ENCODE peak calls at places on chromosomes 13 and 19, in nine cellular contexts. J is heart left ventricle, T is stomach, U is K562, X is body of pancreas, W is tibial nerve, C is Peyer's patch, Q is IMR-90, K is prostate gland. Z is an unnamed sample.

GRCh38 chr13:91304740-91305139 is 42.7 kb upstream of the MIR17HG start:
- DNase-seq in J (no peak), T (no peak), U (no peak), X (no peak), W (no peak), C (no peak), Q (no peak), K (no peak), Z (no peak)

GRCh38 chr13:87234981-87235380 is 436.2 kb upstream of the SLITRK5 start:
- DNase-seq in J (no peak), T (no peak), U (no peak), X (no peak), W (no peak), C (no peak), Q (peak; percentile 64), K (no peak), Z (no peak)

GRCh38 chr19:4987286-4987685 is 18.4 kb downstream of the KDM4B start:
- DNase-seq in J (no peak), T (no peak), U (no peak), X (no peak), W (no peak), C (no peak), Q (no peak), K (no peak), Z (no peak)

GRCh38 chr13:34430294-34430693 is 511.8 kb upstream of the NBEA start:
- DNase-seq in J (no peak), T (no peak), U (no peak), X (no peak), W (no peak), C (no peak), Q (peak; percentile 3), K (no peak), Z (no peak)

GRCh38 chr19:41166888-41167804 is 25.9 kb upstream of the CYP2S1 start:
- DNase-seq in J (no peak), T (peak; percentile 79), U (no peak), X (peak; percentile 52), W (no peak), C (peak; percentile 88), Q (no peak), K (no peak), Z (no peak)

GRCh38 chr13:95834134-95834765 is 157.3 kb downstream of the DNAJC3 start:
- DNase-seq in J (peak; percentile 40), T (peak; percentile 65), U (peak; percentile 63), X (peak; percentile 69), W (peak; percentile 28), C (peak; percentile 70), Q (peak; percentile 57), K (peak; percentile 29), Z (peak; percentile 84)

GRCh38 chr13:25990801-25991200 is 61.0 kb downstream of the SHISA2 start:
- DNase-seq in J (no peak), T (no peak), U (no peak), X (no peak), W (no peak), C (no peak), Q (no peak), K (no peak), Z (no peak)

GRCh38 chr19:13022859-13023636 is 27.8 kb downstream of the NFIX start:
- DNase-seq in J (peak; percentile 93), T (peak; percentile 68), U (peak; percentile 76), X (peak; percentile 73), W (peak; percentile 73), C (peak; percentile 79), Q (peak; percentile 95), K (peak; percentile 93), Z (no peak)

GRCh38 chr13:50365300-50365682 is 350.0 kb downstream of the KCNRG start:
- DNase-seq in J (no peak), T (no peak), U (no peak), X (no peak), W (no peak), C (no peak), Q (no peak), K (no peak), Z (no peak)

GRCh38 chr19:15177269-15178116 is 23.3 kb downstream of the NOTCH3 start:
- DNase-seq in J (peak; percentile 83), T (peak; percentile 88), U (peak; percentile 76), X (peak; percentile 87), W (peak; percentile 64), C (peak; percentile 92), Q (peak; percentile 64), K (peak; percentile 65), Z (peak; percentile 83)

GRCh38 chr19:19059018-19059836 is 4.6 kb upstream of the SLC25A42 start:
- DNase-seq in J (no peak), T (no peak), U (peak; percentile 70), X (no peak), W (no peak), C (no peak), Q (no peak), K (no peak), Z (no peak)
- TF ChIP-seq POLR2A in J (no peak), T (no peak), U (no peak), X (no peak), W (no peak), C (no peak), Q (no peak), K (no peak), Z (no peak)

DNA sequence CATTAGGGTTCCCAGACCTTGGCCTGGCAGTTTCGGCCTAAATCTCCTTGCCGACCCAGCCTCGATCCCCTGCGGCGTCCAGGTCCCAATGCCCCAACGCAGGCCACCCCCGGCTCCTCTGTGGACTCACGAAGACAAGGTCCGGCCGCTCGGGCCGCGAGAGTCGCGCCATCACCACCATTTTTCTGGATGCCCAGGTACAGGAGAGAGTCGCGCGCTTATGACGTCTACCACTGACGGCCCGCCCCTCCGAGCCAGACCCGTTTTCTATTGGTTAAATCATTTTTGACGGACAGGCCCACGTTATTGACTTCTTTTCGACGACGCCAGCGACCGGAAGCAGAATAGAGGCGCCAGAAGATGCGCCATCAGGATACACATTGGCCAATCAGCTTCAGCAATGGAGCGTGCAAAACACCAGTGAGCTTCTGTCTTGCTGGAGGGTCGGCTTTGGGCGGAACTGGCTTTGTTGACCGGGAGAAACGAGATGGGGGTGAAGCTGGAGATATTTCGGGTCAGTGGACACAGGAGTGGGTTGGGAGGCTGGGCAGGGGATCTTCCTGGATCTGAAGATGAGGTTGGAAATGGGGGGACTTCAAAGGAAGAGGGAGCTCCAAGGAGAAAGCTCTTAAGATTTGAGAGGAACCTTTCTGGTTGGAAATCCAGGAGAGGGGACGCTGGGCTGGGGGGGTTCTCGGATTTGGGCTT is at the start of the genes PET100 and XAB2:
- DNase-seq in J (peak; percentile 98), T (peak; percentile 97), U (peak; percentile 100), X (peak; percentile 98), W (peak; percentile 94), C (peak; percentile 99), Q (peak; percentile 99), K (peak; percentile 99), Z (peak; percentile 99)
- TF ChIP-seq POLR2A in J (no peak), T (peak; percentile 8), U (peak; percentile 84), X (peak; percentile 72), W (no peak), C (peak; percentile 36), Q (peak; percentile 89), K (peak; percentile 50), Z (peak; percentile 81)

GRCh38 chr19:39998511-39998910 is 1.7 kb downstream of the ZNF546 start:
- DNase-seq in J (no peak), T (no peak), U (no peak), X (no peak), W (no peak), C (no peak), Q (peak; percentile 76), K (no peak), Z (no peak)

GRCh38 chr19:39997595-39998216 is 846 bp downstream of the ZNF546 start:
- DNase-seq in J (no peak), T (no peak), U (peak; percentile 26), X (no peak), W (no peak), C (no peak), Q (peak; percentile 55), K (no peak), Z (peak; percentile 41)

GRCh38 chr19:39996218-39996810 is 546 bp upstream of the ZNF546 start:
- DNase-seq in J (peak; percentile 32), T (no peak), U (peak; percentile 35), X (peak; percentile 15), W (no peak), C (peak; percentile 55), Q (peak; percentile 70), K (no peak), Z (no peak)

GRCh38 chr19:39995794-39996193 is 1.1 kb upstream of the ZNF546 start:
- DNase-seq in J (no peak), T (no peak), U (no peak), X (no peak), W (no peak), C (no peak), Q (no peak), K (no peak), Z (no peak)

DNA sequence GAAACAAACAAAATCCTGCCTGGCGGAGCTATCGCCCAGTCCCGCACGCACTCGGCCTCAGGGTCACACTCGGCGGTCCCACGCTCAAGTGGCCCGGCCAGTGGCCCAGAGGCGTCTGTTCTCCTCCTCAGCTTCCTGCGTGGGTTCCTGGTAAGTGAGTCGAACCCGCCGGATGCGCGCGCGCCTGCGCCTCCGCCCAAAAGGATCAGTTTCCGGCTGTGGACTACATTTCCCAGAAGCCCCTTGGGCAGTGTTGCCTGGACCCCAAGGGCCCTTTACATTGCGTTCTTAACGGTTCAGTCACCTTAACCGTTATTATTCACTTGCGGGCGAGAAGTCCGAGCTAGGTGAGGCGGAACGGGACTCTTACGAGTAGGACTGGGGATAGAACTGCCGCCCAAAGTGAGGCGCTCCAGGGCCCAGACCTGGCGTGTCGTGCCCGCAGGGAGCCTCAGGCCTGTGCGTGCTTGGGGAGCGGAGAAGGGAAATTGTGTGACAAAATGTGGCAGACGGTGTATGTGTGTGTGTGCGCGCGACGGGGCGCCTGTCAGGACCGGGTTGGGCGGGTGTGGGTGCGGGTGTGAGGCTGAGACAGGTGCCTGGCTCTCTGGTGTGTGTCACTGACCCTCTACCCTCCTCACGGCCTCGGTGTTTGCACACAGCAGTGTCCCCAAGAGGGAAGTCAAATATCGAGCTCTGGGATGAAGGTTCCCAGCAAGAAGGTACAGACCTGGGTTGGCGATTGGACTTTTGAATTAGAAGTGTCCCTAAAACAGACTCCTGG is at the start of gene ZNF546:
- DNase-seq in J (peak; percentile 94), T (peak; percentile 90), U (peak; percentile 91), X (peak; percentile 91), W (peak; percentile 75), C (peak; percentile 97), Q (peak; percentile 91), K (peak; percentile 88), Z (peak; percentile 91)
- TF ChIP-seq POLR2A in J (peak; percentile 67), T (peak; percentile 55), U (peak; percentile 94), X (peak; percentile 89), W (peak; percentile 78), C (peak; percentile 92), Q (peak; percentile 97), K (peak; percentile 75), Z (peak; percentile 92)

DNA sequence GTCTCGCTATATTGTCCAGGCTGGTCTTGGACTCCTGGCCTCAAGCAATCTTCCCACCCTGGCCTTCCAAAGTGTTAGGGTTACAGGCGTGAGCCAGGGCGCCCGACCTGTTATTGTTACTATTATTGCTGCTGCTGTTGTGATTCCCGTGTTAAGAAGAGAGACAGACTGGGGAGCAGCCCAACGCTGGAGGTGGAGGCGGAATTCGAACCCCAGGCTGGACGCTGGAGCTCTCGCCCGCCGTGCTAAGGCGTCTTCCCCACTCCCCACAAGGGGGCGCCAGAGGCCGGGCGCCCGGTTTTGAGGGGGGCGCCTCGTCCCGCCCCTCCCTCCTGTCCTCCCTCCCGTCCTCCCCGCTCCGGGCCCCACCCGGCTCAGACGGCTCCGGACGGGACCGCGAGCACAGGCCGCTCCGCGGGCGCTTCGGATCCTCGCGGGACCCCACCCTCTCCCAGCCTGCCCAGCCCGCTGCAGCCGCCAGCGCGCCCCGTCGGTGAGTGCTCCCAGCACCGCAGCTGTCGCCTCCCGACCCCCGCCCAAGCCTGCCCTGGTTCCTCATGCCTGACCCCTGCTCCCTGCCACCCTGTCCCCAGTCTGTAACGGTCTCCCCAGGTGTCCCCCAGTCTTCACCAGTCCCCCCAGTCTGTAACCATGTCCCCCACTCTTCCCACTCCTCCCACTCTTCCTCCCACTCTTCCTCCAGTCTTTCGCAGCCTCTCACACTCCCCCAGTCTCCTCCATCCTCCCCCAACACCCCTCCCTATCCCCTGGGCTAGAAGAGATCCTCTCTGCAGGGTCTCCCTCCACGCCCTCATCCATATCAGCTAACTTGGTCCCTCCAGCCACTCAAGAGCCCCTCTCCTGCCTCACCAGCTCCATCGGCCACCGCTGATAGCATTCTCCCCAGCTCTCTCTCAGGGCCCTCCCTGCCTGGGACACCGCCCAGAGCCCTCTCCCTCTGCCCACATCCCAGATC is at the start of gene EHD2:
- DNase-seq in J (peak; percentile 84), T (peak; percentile 59), U (peak; percentile 90), X (peak; percentile 71), W (peak; percentile 58), C (peak; percentile 56), Q (peak; percentile 76), K (peak; percentile 42), Z (peak; percentile 50)
- TF ChIP-seq POLR2A in J (no peak), T (no peak), U (peak; percentile 63), X (peak; percentile 65), W (peak; percentile 53), C (no peak), Q (peak; percentile 93), K (peak; percentile 84), Z (no peak)

Z was measured in erythroblast.